ENCODE peak calls at places on chromosomes 4 and X, in five cellular contexts. A is stomach, N is suprapubic skin, H is HepG2, D is breast epithelium. Y is an unnamed sample.

GRCh38 chr4:155353923-155354540 is 22.7 kb downstream of the MAP9 start:
- DNase-seq in A (peak; percentile 71), N (peak; percentile 86), H (peak; percentile 27), D (peak; percentile 56), Y (no peak)

GRCh38 chrX:132636080-132636479 is 147.2 kb upstream of the MBNL3 start:
- DNase-seq in A (no peak), N (no peak), H (no peak), D (no peak), Y (no peak)

GRCh38 chrX:46849933-46850332 is 13.1 kb downstream of the RP2 start:
- DNase-seq in A (no peak), N (no peak), H (no peak), D (no peak), Y (no peak)

GRCh38 chr4:67480810-67481209 is 64.5 kb downstream of the CENPC start:
- DNase-seq in A (no peak), N (no peak), H (no peak), D (no peak), Y (no peak)

GRCh38 chrX:52352551-52352950 is 16.3 kb upstream of the XAGE2 start:
- DNase-seq in A (no peak), N (no peak), H (no peak), D (no peak), Y (no peak)

GRCh38 chrX:72716766-72717165 is 2.7 kb upstream of the PHKA1 start:
- DNase-seq in A (no peak), N (no peak), H (peak; percentile 1), D (no peak), Y (no peak)

GRCh38 chr4:107423677-107424405 is 296.2 kb downstream of the PAPSS1 start:
- DNase-seq in A (no peak), N (no peak), H (no peak), D (no peak), Y (no peak)

GRCh38 chr4:6701371-6701770 is 7.7 kb downstream of the S100P start:
- DNase-seq in A (no peak), N (no peak), H (peak; percentile 46), D (no peak), Y (no peak)

GRCh38 chr4:52864816-52865215 is 2.7 kb downstream of the RASL11B start:
- DNase-seq in A (peak; percentile 39), N (no peak), H (no peak), D (no peak), Y (no peak)

GRCh38 chr4:148454835-148455234 is 12.6 kb upstream of the NR3C2 start:
- DNase-seq in A (no peak), N (no peak), H (no peak), D (no peak), Y (no peak)

GRCh38 chr4:11483076-11483475 is 54.4 kb upstream of the HS3ST1 start:
- DNase-seq in A (no peak), N (no peak), H (no peak), D (no peak), Y (no peak)

GRCh38 chrX:48086119-48086518 is 14.7 kb upstream of the ZNF630 start:
- DNase-seq in A (no peak), N (no peak), H (peak; percentile 27), D (no peak), Y (no peak)

GRCh38 chr4:155657985-155658384 is 8.7 kb upstream of the GUCY1A1 start:
- DNase-seq in A (no peak), N (no peak), H (no peak), D (no peak), Y (no peak)

GRCh38 chrX:134460005-134460860 is at the start of gene HPRT1:
- DNase-seq in A (peak; percentile 87), N (peak; percentile 83), H (peak; percentile 35), D (peak; percentile 61), Y (peak; percentile 53)

GRCh38 chrX:138191998-138192397 is 519.5 kb downstream of the FGF13 start:
- DNase-seq in A (no peak), N (no peak), H (peak; percentile 4), D (no peak), Y (no peak)

GRCh38 chrX:67759018-67759417 is 215.2 kb downstream of the AR start:
- DNase-seq in A (no peak), N (no peak), H (no peak), D (no peak), Y (no peak)

GRCh38 chrX:12825801-12826200 is 34.6 kb downstream of the PRPS2 start:
- DNase-seq in A (no peak), N (no peak), H (no peak), D (no peak), Y (no peak)

GRCh38 chr4:90958256-90958895 is 831.2 kb downstream of the CCSER1 start:
- DNase-seq in A (no peak), N (no peak), H (no peak), D (no peak), Y (no peak)

GRCh38 chr4:67483868-67484602 is 61.3 kb downstream of the CENPC start:
- DNase-seq in A (no peak), N (no peak), H (no peak), D (no peak), Y (no peak)

GRCh38 chrX:31376408-31376807 is 304.6 kb upstream of the FTHL17 start:
- DNase-seq in A (no peak), N (no peak), H (no peak), D (no peak), Y (no peak)

GRCh38 chr4:72767903-72768817 is 199.1 kb upstream of the ADAMTS3 start:
- DNase-seq in A (no peak), N (no peak), H (no peak), D (no peak), Y (no peak)

GRCh38 chr4:75696036-75696435 is 22.8 kb upstream of the G3BP2 start:
- DNase-seq in A (no peak), N (no peak), H (no peak), D (no peak), Y (no peak)

GRCh38 chrX:24124227-24124799 is 25.2 kb upstream of the ZFX start:
- DNase-seq in A (no peak), N (no peak), H (no peak), D (no peak), Y (no peak)
- TF ChIP-seq POLR2AphosphoS5 in A (no peak), N (no peak), H (no peak), D (no peak), Y (no peak)

DNA sequence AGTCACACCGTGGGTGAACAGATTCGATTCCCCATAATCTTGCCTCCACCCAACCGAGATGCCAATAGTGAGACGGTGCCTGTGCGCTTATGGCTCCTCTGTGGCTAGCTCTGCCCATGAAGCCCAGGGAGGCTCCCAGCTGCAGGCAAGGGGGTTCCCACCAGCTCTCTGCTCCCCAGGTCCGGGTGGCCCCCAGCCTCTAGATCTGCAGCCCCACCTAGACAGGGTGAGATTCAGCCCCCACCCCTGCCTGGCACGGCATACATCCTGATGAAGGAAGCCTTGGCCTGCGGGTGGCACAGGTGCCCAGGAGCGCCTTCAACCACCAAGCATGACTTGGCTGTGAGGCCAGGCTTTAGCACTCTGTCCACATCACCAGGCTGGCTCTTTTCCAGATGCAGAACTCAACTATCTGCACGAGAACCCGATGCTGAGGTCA is 40.6 kb downstream of the WDR1 start:
- DNase-seq in A (peak; percentile 22), N (no peak), H (no peak), D (peak; percentile 48), Y (no peak)
- TF ChIP-seq POLR2A in A (no peak), N (no peak), H (no peak), D (no peak), Y (peak; percentile 30)

GRCh38 chrX:53831662-53832635 is 145.4 kb upstream of the HUWE1 start:
- DNase-seq in A (no peak), N (no peak), H (peak; percentile 20), D (no peak), Y (peak; percentile 5)
- TF ChIP-seq POLR2AphosphoS5 in A (no peak), N (no peak), H (no peak), D (no peak), Y (no peak)

GRCh38 chrX:119235872-119236598 is at the start of gene PGRMC1:
- DNase-seq in A (peak; percentile 82), N (peak; percentile 90), H (peak; percentile 55), D (peak; percentile 79), Y (peak; percentile 72)
- TF ChIP-seq POLR2A in A (no peak), N (no peak), H (peak; percentile 87), D (no peak), Y (peak; percentile 66)

DNA sequence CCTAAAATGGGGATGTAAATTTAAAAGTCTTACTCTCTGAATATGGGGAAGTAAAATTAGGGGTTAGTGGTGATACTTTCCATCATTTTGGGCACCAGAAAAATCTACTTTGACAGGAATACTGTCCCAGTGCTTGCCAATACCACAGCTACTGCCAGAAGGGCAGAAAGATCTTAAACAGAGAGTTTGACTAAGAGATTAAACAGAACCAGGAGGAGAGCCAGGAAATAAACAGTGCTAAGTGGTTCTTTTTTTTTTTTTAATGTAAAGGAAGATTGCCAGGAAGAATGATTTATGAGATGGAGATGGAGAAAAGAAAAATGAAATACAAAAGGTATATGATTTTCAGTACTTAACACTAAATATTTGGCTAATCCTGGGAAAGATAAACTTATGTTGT is 126.8 kb downstream of the RTL3 start:
- DNase-seq in A (no peak), N (no peak), H (no peak), D (no peak), Y (no peak)
- TF ChIP-seq POLR2AphosphoS5 in A (no peak), N (no peak), H (no peak), D (no peak), Y (no peak)

GRCh38 chr4:88144866-88145300 is 13.6 kb downstream of the ABCG2 start:
- DNase-seq in A (no peak), N (no peak), H (no peak), D (no peak), Y (no peak)
- TF ChIP-seq POLR2A in A (no peak), N (no peak), H (no peak), D (no peak), Y (no peak)

DNA sequence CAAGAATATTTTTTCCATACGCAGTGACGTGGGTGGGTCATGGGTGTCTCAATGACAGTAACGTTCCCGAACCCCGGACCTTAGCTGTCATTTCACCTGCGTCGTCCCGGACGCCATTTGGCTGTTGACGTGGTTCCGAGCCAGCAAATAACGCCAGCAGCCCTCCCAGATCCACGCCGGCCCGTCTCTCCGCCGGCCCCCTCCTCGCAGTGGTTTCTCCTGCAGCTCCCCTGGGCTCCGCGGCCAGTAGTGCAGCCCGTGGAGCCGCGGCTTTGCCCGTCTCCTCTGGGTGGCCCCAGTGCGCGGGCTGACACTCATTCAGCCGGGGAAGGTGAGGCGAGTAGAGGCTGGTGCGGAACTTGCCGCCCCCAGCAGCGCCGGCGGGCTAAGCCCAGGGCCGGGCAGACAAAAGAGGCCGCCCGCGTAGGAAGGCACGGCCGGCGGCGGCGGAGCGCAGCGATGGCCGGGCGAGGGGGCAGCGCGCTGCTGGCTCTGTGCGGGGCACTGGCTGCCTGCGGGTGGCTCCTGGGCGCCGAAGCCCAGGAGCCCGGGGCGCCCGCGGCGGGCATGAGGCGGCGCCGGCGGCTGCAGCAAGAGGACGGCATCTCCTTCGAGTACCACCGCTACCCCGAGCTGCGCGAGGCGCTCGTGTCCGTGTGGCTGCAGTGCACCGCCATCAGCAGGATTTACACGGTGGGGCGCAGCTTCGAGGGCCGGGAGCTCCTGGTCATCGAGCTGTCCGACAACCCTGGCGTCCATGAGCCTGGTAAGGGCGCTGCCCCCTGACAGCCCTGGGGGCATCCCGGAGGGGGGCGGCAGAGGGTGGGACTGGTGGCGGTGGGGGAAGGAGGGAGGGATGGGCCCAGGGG is at the start of gene CPE:
- DNase-seq in A (peak; percentile 72), N (peak; percentile 87), H (peak; percentile 81), D (peak; percentile 76), Y (peak; percentile 49)
- TF ChIP-seq POLR2AphosphoS5 in A (peak; percentile 85), N (peak; percentile 20), H (peak; percentile 86), D (peak; percentile 78), Y (no peak)

GRCh38 chr4:2512396-2513135 is 23.9 kb upstream of the FAM193A start:
- DNase-seq in A (no peak), N (no peak), H (no peak), D (no peak), Y (no peak)
- TF ChIP-seq POLR2A in A (no peak), N (no peak), H (no peak), D (no peak), Y (peak; percentile 15)